ENCODE peak calls at places on chromosomes 2 and 18, in five cellular contexts. S, U, W, C and K are unnamed samples. For H3K9me3, the result is how much of the 10 kb centered on the place peaks cover.

GRCh38 chr18:30566877-30567276 is 475.7 kb downstream of the DSC3 start:
- DNase-seq in C (no peak), S (no peak), U (no peak), W (no peak), K (no peak)

GRCh38 chr2:218259099-218259921 is 1.5 kb upstream of the GPBAR1 start:
- DNase-seq in U (peak), S (no peak), W (no peak), C (no peak), K (no peak)

GRCh38 chr18:48589797-48590519 is 51.1 kb downstream of the CTIF start:
- DNase-seq in W (peak), C (no peak), S (no peak), U (no peak), K (no peak)

GRCh38 chr18:51017140-51017874 is 12.7 kb upstream of the SMAD4 start:
- DNase-seq in S (no peak), U (no peak), W (no peak), C (no peak), K (no peak)

GRCh38 chr18:10010611-10011015 is 96.8 kb downstream of the VAPA start:
- DNase-seq in W (peak), S (peak), U (peak), C (no peak), K (no peak)

GRCh38 chr2:219446101-219446504 is 11.5 kb downstream of the SPEG start:
- DNase-seq in C (no peak), S (no peak), U (peak), W (no peak), K (no peak)

GRCh38 chr18:44325903-44326650 is 354.6 kb upstream of the SETBP1 start:
- DNase-seq in U (peak), W (no peak), S (peak), C (peak), K (no peak)

GRCh38 chr2:127400897-127401756 is 13.4 kb upstream of the MAP3K2 start:
- DNase-seq in W (no peak), S (no peak), C (peak), U (peak), K (no peak)

GRCh38 chr18:68426731-68427315 is 288.1 kb downstream of the TMX3 start:
- DNase-seq in U (no peak), S (no peak), W (no peak), C (no peak), K (no peak)

GRCh38 chr18:63084220-63084619 is 235.3 kb downstream of the BCL2 start:
- DNase-seq in C (no peak), U (no peak), S (no peak), W (no peak), K (no peak)

GRCh38 chr2:183070942-183071844 is 7.4 kb upstream of the DUSP19 start:
- DNase-seq in W (no peak), S (peak), U (no peak), C (peak), K (no peak)

GRCh38 chr2:233367606-233368005 is 13.3 kb downstream of the DGKD start:
- DNase-seq in C (no peak), W (no peak), U (no peak), S (no peak), K (no peak)

GRCh38 chr2:43276517-43276931 is 50.1 kb upstream of the ZFP36L2 start:
- DNase-seq in U (peak), W (no peak), S (no peak), C (peak), K (no peak)
- H3K27ac ChIP-seq in U (peak), W (peak), S (no peak), C (peak), K (no peak)

GRCh38 chr2:196241175-196241574 is 69.8 kb upstream of the STK17B start:
- DNase-seq in S (no peak), U (no peak), C (no peak), W (no peak), K (no peak)
- TF ChIP-seq CTCF in S (no peak), U (no peak), C (no peak), W (no peak), K (no peak)

GRCh38 chr18:79890638-79891037 is 60.8 kb downstream of the SLC66A2 start:
- DNase-seq in C (no peak), W (no peak), U (no peak), S (no peak), K (no peak)
- H3K9me3 ChIP-seq in C (under half), W (under half), U (under half), S (half or more), K (half or more)

GRCh38 chr18:34773378-34773777 is 63.3 kb downstream of the DTNA start:
- DNase-seq in U (no peak), C (no peak), S (no peak), W (no peak), K (no peak)

GRCh38 chr18:34773961-34774754 is 64.1 kb downstream of the DTNA start:
- DNase-seq in S (no peak), C (peak), W (no peak), U (peak), K (no peak)

GRCh38 chr18:34771958-34772357 is 61.9 kb downstream of the DTNA start:
- DNase-seq in C (no peak), W (no peak), S (no peak), U (no peak), K (no peak)

GRCh38 chr18:34767601-34768027 is 57.5 kb downstream of the DTNA start:
- DNase-seq in S (no peak), U (no peak), C (no peak), W (no peak), K (no peak)

DNA sequence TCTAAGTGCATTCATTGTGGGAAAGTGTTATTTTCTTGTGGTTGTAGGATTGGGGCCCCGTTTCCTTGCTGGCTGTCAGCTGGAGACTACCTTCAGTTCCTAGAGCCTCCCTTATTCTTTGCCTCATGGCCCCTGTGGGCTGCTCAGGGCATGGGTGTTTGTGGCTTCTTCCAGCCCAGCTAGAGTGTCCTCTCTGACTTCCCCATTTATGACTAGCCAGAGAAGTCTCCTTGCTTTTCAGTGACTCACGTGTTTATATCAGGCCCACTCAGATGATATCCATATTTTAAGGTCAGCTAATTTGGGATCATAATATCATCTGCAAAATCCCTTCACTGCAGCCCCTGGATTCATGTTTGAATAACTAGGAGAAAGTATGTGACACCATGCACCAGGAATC is 62.8 kb downstream of the DTNA start:
- DNase-seq in C (no peak), U (no peak), S (no peak), W (no peak), K (no peak)
- H3K27ac ChIP-seq in C (no peak), U (no peak), S (no peak), W (no peak), K (no peak)